ENCODE peak calls at places on chromosome 15, in nine cellular contexts. G is natural killer cell; M is NCI-H446 treated with DMSO at 0.1 percent for 48 hours; F is frontal cortex; A is stimulated activated CD4-positive, alpha-beta T cell treated with anti-CD3 and anti-CD28 coated beads, Interleukin-4, amount 100 ng/mL, for 48 hours; W is amygdala; I is HS-5; O is HEK293T; U is endothelial cell. N is an unnamed sample.

GRCh38 chr15:89496155-89497098 is at the start of gene RHCG:
- DNase-seq in G (no peak), M (no peak), I (no peak), U (peak; percentile 55), A (no peak), O (no peak), F (peak; percentile 36), W (no peak), N (no peak)

GRCh38 chr15:28903555-28903954 is 17.8 kb downstream of the APBA2 start:
- DNase-seq in O (no peak), U (no peak), F (no peak), A (no peak), M (no peak), W (no peak), G (no peak), I (no peak), N (no peak)

GRCh38 chr15:22979699-22980188 is 424 bp downstream of the CYFIP1 start:
- DNase-seq in O (peak; percentile 15), I (no peak), M (no peak), U (peak; percentile 33), W (no peak), G (no peak), A (no peak), F (peak; percentile 63), N (no peak)

GRCh38 chr15:36863551-36863950 is 236.8 kb downstream of the MEIS2 start:
- DNase-seq in O (no peak), G (no peak), U (no peak), I (no peak), W (no peak), A (no peak), F (no peak), M (no peak), N (no peak)

GRCh38 chr15:38563723-38564519 is 693 bp downstream of the RASGRP1 start:
- DNase-seq in W (peak; percentile 22), O (peak; percentile 57), I (no peak), F (peak; percentile 73), M (no peak), U (peak; percentile 78), G (peak; percentile 91), A (peak; percentile 88), N (peak; percentile 54)

GRCh38 chr15:73991260-73991659 is 835 bp downstream of the STOML1 start:
- DNase-seq in F (peak; percentile 57), M (no peak), G (no peak), A (no peak), U (no peak), I (no peak), W (no peak), O (no peak), N (no peak)

GRCh38 chr15:96341465-96342142 is 11.1 kb downstream of the NR2F2 start:
- DNase-seq in F (no peak), O (no peak), W (no peak), I (no peak), M (no peak), U (peak; percentile 42), A (no peak), G (no peak), N (no peak)

GRCh38 chr15:66613743-66614142 is 47.9 kb upstream of the LCTL start:
- DNase-seq in M (no peak), G (no peak), O (no peak), F (no peak), U (no peak), A (no peak), W (no peak), I (no peak), N (no peak)

GRCh38 chr15:40058476-40059140 is 19.6 kb upstream of the SRP14 start:
- DNase-seq in A (no peak), F (no peak), U (no peak), I (peak; percentile 14), W (no peak), M (no peak), G (no peak), O (no peak), N (no peak)

N was measured in C1 segment of cervical spinal cord.